ENCODE peak calls at places on chromosomes 4 and X, in six cellular contexts. L is prostate gland, Z is Karpas-422, M is cardiac muscle cell, H is lower lobe of right lung, K is brain microvascular endothelial cell. G is an unnamed sample. For H3K36me3, the result is how much of the 10 kb centered on the place peaks cover.

GRCh38 chrX:101759000-101759399 is 99.3 kb upstream of the ARMCX2 start:
- DNase-seq in M (peak), Z (peak), K (peak), H (no peak), L (peak), G (peak)

GRCh38 chrX:65668362-65669310 is 1.2 kb downstream of the MSN start:
- DNase-seq in Z (peak), K (peak), L (peak), H (peak), M (peak), G (peak)

GRCh38 chr4:5686338-5686737 is 22.0 kb downstream of the EVC2 start:
- DNase-seq in K (no peak), M (no peak), Z (no peak), L (no peak), H (no peak), G (no peak)

GRCh38 chr4:130203571-130203970 is 1107.6 kb downstream of the C4orf33 start:
- DNase-seq in H (no peak), M (no peak), Z (no peak), L (no peak), K (no peak), G (no peak)

GRCh38 chr4:67558493-67558892 is at the start of gene STAP1:
- DNase-seq in M (no peak), H (no peak), L (no peak), Z (peak), K (no peak), G (no peak)

GRCh38 chr4:6272863-6273660 is 3.4 kb downstream of the WFS1 start:
- DNase-seq in M (peak), K (peak), H (peak), L (no peak), Z (no peak), G (peak)

GRCh38 chr4:137363496-137363895 is 168.8 kb downstream of the PCDH18 start:
- DNase-seq in H (no peak), Z (no peak), L (no peak), M (no peak), K (no peak), G (no peak)

GRCh38 chr4:76709454-76709853 is 188.5 kb downstream of the SOWAHB start:
- DNase-seq in L (no peak), K (no peak), Z (no peak), H (no peak), M (peak), G (no peak)

GRCh38 chr4:17565846-17566245 is 11.2 kb upstream of the LAP3 start:
- DNase-seq in Z (no peak), L (no peak), K (no peak), H (no peak), M (no peak), G (no peak)

GRCh38 chrX:21047034-21047455 is 327.2 kb upstream of the CNKSR2 start:
- DNase-seq in L (no peak), M (no peak), Z (no peak), H (no peak), K (no peak), G (no peak)

GRCh38 chr4:155777971-155778710 is 19.3 kb downstream of the GUCY1B1 start:
- DNase-seq in L (peak), H (no peak), Z (no peak), M (no peak), K (no peak), G (peak)

GRCh38 chrX:1395646-1396216 is 3.8 kb upstream of the SLC25A6 start:
- DNase-seq in Z (no peak), H (no peak), M (no peak), K (no peak), L (no peak), G (no peak)
- H3K36me3 ChIP-seq in Z (under half), H (under half), M (under half), K (under half), L (under half), G (under half)

GRCh38 chrX:150164971-150165605 is 198.0 kb upstream of the MAMLD1 start:
- DNase-seq in L (no peak), Z (no peak), K (no peak), H (no peak), M (no peak), G (no peak)

GRCh38 chrX:150163956-150164726 is 199.0 kb upstream of the MAMLD1 start:
- DNase-seq in Z (no peak), L (no peak), M (no peak), K (no peak), H (no peak), G (no peak)

GRCh38 chrX:150167482-150168324 is 195.4 kb upstream of the MAMLD1 start:
- DNase-seq in M (no peak), L (no peak), H (no peak), Z (no peak), K (no peak), G (no peak)

GRCh38 chrX:150163181-150163930 is 199.8 kb upstream of the MAMLD1 start:
- DNase-seq in L (no peak), H (no peak), M (no peak), K (no peak), Z (no peak), G (no peak)

GRCh38 chrX:150165776-150166610 is 197.1 kb upstream of the MAMLD1 start:
- DNase-seq in M (no peak), H (no peak), L (no peak), Z (no peak), K (no peak), G (peak)
- H3K27ac ChIP-seq in M (no peak), H (no peak), L (no peak), Z (no peak), K (no peak), G (no peak)

GRCh38 chrX:13719192-13719856 is 15.1 kb downstream of the TRAPPC2 start:
- DNase-seq in M (no peak), K (peak), L (no peak), H (no peak), Z (no peak), G (no peak)

GRCh38 chrX:13717697-13718483 is 16.5 kb downstream of the TRAPPC2 start:
- DNase-seq in M (no peak), L (no peak), Z (no peak), K (peak), H (no peak), G (peak)

GRCh38 chrX:13716905-13717304 is 17.5 kb downstream of the TRAPPC2 start:
- DNase-seq in H (no peak), K (no peak), L (no peak), M (no peak), Z (no peak), G (no peak)

GRCh38 chrX:13721371-13721770 is 13.0 kb downstream of the TRAPPC2 start:
- DNase-seq in Z (no peak), H (no peak), L (no peak), M (no peak), K (no peak), G (no peak)

GRCh38 chrX:13716455-13716854 is 18.0 kb downstream of the TRAPPC2 start:
- DNase-seq in M (peak), K (no peak), L (no peak), H (no peak), Z (no peak), G (no peak)
- H3K36me3 ChIP-seq in M (under half), K (under half), L (under half), H (under half), Z (under half), G (under half)

GRCh38 chrX:41337140-41337539 is 3.2 kb downstream of the DDX3X start:
- DNase-seq in K (no peak), H (no peak), L (no peak), Z (no peak), M (no peak), G (peak)
- H3K27ac ChIP-seq in K (no peak), H (no peak), L (no peak), Z (no peak), M (no peak), G (peak)

DNA sequence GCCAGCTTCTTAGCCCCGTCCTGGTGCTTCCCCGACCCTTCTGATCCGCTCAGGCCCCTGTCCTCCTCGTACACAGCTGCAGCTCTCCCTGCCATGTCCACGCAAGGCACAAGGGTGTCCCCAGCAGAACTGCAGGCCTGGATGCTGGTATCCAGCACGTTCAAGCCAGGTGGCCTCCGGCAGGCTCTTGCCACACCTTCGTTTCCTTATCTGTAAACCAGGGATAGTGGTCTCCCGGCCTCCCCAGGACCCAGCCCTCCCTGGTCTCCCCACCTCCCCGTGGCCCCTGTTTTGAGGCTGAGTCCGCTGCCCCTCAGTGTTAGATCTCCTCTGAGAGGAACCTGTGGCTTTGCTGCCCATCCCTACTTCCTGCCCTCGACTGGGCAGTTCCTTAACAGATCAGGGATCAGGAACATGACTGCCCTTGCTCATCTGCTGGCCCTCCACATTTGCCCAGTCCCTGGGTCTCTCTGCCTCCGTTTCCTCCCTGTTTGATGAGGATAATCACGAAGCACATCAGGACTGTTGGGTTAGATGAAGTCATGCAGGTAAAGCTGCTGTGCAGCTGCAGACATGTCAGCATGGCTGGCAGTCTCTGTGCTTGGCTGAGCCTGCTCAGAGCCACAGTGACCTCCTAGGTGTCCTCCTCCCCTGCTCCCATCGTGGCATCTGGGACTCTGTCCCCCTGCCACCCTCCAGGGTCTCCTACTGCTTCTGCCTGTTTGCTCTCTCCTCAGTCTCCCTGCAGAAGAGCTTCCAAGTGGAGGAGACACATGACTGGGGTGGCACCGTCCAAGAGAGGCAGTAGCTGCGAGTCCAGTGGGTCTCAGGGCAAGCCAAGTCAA is 32.9 kb downstream of the PIGG start:
- DNase-seq in K (no peak), M (no peak), L (no peak), Z (no peak), H (no peak), G (no peak)
- H3K36me3 ChIP-seq in K (under half), M (under half), L (under half), Z (half or more), H (half or more), G (under half)

GRCh38 chr4:168674077-168674747 is 177.4 kb downstream of the PALLD start:
- DNase-seq in L (no peak), K (peak), H (no peak), M (peak), Z (no peak), G (no peak)
- H3K27ac ChIP-seq in L (no peak), K (no peak), H (no peak), M (peak), Z (no peak), G (no peak)